ENCODE peak calls at places on chromosomes 4 and X, in four cellular contexts. S is OCI-LY7, H is MM.1S, J is heart left ventricle. W is an unnamed sample. For H3K4me1, the result is how much of the 10 kb centered on the place peaks cover.

GRCh38 chrX:48475295-48475694 is 704 bp upstream of the FTSJ1 start:
- DNase-seq in H (no peak), J (no peak), S (peak), W (no peak)

GRCh38 chr4:124181045-124181444 is 531.5 kb downstream of the ANKRD50 start:
- DNase-seq in H (no peak), J (no peak), S (no peak), W (no peak)

GRCh38 chr4:95985051-95985450 is 145.2 kb downstream of the PDHA2 start:
- DNase-seq in J (no peak), H (peak), S (no peak), W (no peak)

GRCh38 chr4:31793907-31794306 is 1073.7 kb downstream of the PCDH7 start:
- DNase-seq in J (no peak), H (no peak), S (no peak), W (no peak)

GRCh38 chr4:137156054-137156453 is 376.2 kb downstream of the PCDH18 start:
- DNase-seq in H (no peak), S (no peak), J (no peak), W (no peak)

GRCh38 chrX:133913658-133914388 is 71.6 kb downstream of the GPC3 start:
- DNase-seq in H (no peak), S (no peak), J (no peak), W (no peak)

GRCh38 chrX:8233091-8233490 is 62.0 kb upstream of the VCX2 start:
- DNase-seq in J (no peak), H (no peak), S (no peak), W (no peak)

GRCh38 chr4:169620846-169621228 is 459 bp downstream of the CLCN3 start:
- DNase-seq in J (no peak), H (peak), S (peak), W (no peak)

GRCh38 chrX:80648023-80648422 is 161.7 kb downstream of the BRWD3 start:
- DNase-seq in H (no peak), S (peak), J (no peak), W (no peak)

GRCh38 chr4:94419956-94420355 is 31.8 kb upstream of the PDLIM5 start:
- DNase-seq in H (no peak), S (no peak), J (no peak), W (no peak)

GRCh38 chr4:149836546-149836945 is 20.9 kb upstream of the IQCM start:
- DNase-seq in H (no peak), J (no peak), S (no peak), W (no peak)

GRCh38 chr4:185183622-185184281 is 20.0 kb downstream of the CFAP97 start:
- DNase-seq in S (peak), J (peak), H (peak), W (peak)

GRCh38 chrX:71671043-71671829 is 3.9 kb downstream of the LOC101059915 start:
- DNase-seq in H (no peak), J (peak), S (no peak), W (no peak)

GRCh38 chrX:68588653-68589371 is 58.7 kb upstream of the STARD8 start:
- DNase-seq in J (no peak), S (no peak), H (no peak), W (no peak)

GRCh38 chrX:51332188-51332942 is at the start of gene NUDT10:
- DNase-seq in H (no peak), J (peak), S (no peak), W (no peak)

GRCh38 chr4:30721353-30722091 is 1.4 kb downstream of the PCDH7 start:
- DNase-seq in H (no peak), S (no peak), J (peak), W (no peak)

GRCh38 chr4:76594152-76594551 is 159.1 kb downstream of the SHROOM3 start:
- DNase-seq in S (no peak), J (no peak), H (no peak), W (no peak)

GRCh38 chrX:37603938-37604409 is 32.5 kb downstream of the LANCL3 start:
- DNase-seq in H (no peak), S (no peak), J (peak), W (no peak)

GRCh38 chr4:55546633-55547460 is at the start of gene CLOCK:
- DNase-seq in S (peak), J (peak), H (peak), W (peak)

GRCh38 chr4:65195002-65195401 is 475.3 kb downstream of the EPHA5 start:
- DNase-seq in J (no peak), H (no peak), S (no peak), W (no peak)

GRCh38 chr4:176002007-176002623 is 63.5 kb upstream of the WDR17 start:
- DNase-seq in H (peak), S (peak), J (peak), W (no peak)

GRCh38 chr4:162565730-162566129 is 401.9 kb upstream of the FSTL5 start:
- DNase-seq in J (no peak), H (no peak), S (no peak), W (no peak)

GRCh38 chrX:32985544-32985943 is 225.8 kb downstream of the DMD start:
- DNase-seq in J (no peak), H (no peak), S (no peak), W (no peak)

GRCh38 chrX:103734125-103734760 is 23.5 kb downstream of the TMEM31 start:
- DNase-seq in S (no peak), J (no peak), H (peak), W (no peak)

GRCh38 chr4:160580581-160580980 is 1477.7 kb downstream of the RAPGEF2 start:
- DNase-seq in H (no peak), J (no peak), S (no peak), W (no peak)

GRCh38 chrX:53087378-53087777 is 5.2 kb downstream of the TSPYL2 start:
- DNase-seq in J (no peak), H (no peak), S (no peak), W (no peak)

GRCh38 chrX:46904626-46905025 is 7.6 kb upstream of the JADE3 start:
- DNase-seq in J (no peak), S (no peak), H (no peak), W (no peak)

GRCh38 chrX:105553118-105553517 is 269.2 kb upstream of the NRK start:
- DNase-seq in S (no peak), J (no peak), H (no peak), W (no peak)

GRCh38 chr4:155616112-155616511 is 50.5 kb upstream of the GUCY1A1 start:
- DNase-seq in J (no peak), H (no peak), S (no peak), W (no peak)

GRCh38 chr4:82823062-82823461 is 24.5 kb upstream of the SCD5 start:
- DNase-seq in J (no peak), S (no peak), H (no peak), W (no peak)

DNA sequence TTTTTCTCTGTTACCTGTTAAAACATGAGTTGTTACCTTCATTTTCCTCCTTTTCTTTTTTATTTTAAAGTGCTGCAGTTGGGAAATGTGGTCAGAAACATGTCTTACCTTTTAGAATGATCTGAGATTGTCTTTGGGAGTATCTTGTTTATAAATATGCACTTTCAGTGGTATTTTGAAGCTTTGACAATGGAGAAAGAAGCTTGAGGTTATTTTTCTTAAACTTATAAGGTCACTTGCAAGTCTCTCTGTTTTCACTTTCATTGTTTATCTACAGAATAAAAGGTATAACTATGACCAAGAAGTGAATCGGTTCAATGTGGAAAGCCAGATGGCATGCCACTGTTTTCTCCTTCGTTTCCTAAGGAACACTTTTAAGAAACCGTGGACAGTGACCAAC is 167.5 kb upstream of the SLC7A11 start:
- DNase-seq in J (no peak), H (peak), S (no peak), W (no peak)
- H3K4me1 ChIP-seq in J (under half), H (under half), S (under half), W (under half)

DNA sequence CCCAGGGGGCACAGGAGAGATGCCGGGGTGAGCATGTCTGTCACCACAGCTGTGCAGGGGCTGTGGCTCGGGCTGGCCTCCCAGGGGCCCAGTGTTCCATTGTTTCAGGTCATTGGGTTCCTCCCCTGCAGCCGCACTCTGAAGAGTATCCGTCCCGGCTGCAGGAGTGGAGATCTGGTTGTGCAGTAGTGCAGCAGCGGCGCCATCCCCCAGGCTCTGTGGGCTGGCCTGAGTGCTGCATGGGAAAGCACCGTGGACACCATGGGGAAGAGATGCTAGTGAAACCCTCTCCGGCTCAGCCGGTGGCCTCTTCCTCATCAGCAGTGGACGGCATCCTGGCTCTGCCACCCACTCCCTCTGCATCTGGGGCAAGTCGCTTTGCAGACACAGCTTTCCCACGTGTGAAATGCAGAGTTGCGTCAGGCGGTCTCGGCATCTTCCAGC is 29.2 kb downstream of the TBC1D14 start:
- DNase-seq in J (peak), H (no peak), S (no peak), W (no peak)
- H3K4me1 ChIP-seq in J (under half), H (under half), S (half or more), W (under half)

DNA sequence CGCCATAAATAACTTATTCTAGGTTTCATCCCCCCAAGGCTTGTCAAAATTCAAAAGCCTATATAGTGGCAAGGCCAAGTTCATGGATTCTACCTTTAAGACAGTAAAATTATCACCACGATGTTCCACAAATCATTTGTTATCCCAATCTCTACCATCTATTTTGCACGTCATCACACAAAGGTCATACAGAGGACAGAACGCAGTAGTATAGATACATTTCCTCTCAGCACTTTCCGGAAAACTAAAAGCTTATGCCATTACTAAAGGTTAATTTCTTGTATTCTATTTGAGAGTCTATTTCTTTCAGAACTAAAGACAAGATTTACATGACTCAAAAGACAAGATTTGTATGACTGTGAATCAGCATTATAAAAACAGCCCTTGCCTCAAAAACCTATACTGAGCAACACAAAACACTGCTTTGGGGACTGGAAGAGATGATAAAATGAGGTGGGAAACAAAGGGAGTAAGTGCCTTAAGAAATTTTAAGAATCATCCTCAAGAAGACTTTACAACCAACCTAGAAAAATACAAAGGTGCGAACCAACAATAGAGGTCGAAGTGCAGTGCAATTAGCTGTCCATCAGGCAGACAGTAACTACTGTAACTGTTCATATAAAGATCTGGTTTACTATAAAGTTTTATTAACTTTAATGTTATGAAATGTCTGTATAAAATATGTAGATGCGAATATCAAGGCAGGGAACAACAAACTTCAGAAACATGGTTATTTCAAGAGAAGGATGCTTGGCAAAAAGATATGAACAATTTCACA is 7.6 kb downstream of the UBE2D3 start:
- DNase-seq in H (no peak), J (no peak), S (no peak), W (no peak)
- H3K4me1 ChIP-seq in H (under half), J (half or more), S (half or more), W (under half)

DNA sequence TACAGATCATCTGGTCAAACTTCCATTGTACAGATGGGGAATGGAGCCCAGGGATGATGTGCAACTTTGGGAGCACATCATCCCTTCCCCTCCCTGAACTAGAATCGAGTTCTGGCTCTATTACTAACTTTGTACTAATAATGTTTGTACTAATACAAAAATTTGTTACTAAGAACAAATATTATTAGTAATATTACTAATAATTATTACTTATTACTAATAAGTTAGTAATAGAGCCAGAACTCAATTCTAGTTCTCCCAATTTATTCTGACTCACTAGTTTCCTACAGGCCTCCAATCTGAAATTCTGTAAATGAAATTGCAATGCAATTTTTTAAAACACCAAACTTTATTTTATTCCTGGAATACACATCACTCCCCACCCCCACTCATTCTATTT is 47.9 kb upstream of the CD40LG start:
- DNase-seq in J (no peak), H (no peak), S (no peak), W (no peak)
- H3K4me1 ChIP-seq in J (under half), H (under half), S (under half), W (under half)

GRCh38 chrX:24167719-24168472 is 18.4 kb downstream of the ZFX start:
- DNase-seq in J (no peak), S (peak), H (no peak), W (no peak)
- H3K4me1 ChIP-seq in J (under half), S (under half), H (under half), W (under half)

DNA sequence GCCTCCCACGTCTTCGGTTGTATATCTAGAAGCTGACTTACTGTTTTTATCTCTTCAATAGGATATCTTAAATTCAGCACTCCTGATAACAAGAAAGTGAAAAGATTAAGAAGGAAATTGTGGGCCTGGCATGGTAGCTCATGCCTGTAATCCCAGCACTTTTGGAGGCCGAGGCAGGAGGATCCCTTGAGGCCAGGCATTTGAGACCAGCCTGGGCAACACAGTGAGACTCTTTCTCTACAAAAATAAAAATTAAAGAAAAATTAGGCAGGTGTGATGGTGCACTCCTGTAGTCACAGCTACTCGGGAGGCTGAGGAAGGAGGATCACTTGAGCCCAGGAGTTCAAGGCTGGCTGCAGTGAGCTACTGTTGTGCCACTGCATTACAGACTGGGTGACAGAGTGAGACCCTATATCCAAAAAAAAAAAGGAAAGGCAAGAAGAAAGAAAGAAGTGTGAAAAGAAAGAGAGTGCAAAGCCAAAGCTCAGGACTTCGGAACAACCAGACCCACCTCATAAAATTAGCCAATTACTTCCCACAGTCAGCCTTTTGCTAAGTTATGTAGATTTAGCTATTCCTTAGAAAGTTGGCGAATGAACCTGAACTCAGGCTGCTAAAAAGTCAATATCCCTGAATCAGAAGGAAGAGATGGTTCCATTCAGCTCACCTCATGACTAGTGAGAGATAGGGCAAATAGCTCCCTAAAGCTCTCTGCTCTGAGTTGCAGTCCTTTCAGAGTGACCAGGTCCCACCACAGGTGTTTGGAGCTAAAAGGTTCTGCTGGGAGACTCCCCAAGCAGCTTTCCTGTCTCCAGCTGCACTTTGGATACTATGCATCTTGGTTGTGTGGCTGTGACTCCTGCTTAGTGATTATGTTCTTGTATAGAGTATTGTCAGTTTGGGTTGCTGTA is 9.2 kb downstream of the FGG start:
- DNase-seq in J (no peak), S (no peak), H (no peak), W (no peak)
- H3K4me1 ChIP-seq in J (under half), S (under half), H (under half), W (under half)

DNA sequence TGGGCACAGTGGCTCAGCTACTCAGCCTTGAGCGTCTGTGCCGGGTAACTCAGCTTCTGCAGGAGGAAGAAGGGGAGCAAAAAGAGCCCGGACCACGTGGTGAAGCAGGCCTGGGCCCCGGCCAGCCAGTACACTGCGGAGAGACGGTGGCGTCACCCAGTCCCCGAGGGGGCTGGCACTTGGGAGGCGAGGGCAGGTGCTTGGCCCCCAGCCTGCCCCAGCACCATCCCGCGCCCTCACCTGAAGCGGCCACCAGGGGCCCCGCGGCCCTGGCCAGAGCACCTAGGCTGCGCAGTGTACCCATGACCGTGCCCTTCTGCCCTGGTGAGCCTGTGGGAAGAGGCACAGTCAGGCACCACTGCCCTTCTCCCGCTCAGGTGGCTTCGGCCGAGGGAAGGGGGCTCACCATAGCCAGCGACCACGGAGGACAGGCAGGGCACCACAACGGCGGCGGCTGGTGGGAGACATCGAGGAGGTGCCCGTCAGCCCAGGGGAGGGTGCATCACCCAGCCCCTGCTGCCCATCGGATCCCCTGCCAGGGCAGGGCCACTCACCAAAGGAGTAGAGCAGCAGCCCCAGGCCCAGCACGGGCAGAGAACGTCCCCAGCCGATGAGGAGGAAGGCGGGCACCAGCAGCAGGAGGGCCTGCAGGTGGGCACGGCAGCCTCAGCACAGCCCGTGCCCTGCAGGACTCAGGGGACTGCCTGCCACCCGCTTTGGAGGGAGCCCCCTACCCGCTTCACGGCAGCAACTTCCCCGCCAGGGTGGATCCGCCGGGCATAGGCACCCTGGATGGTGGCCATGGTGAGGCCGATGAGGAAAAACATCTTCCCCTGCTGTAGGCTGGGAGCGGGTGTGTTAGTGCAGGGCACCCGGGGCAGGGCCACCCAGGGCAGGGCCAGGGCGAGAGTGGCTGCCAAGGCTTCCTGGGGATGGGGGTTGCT is 32.1 kb downstream of the NOP14 start:
- DNase-seq in J (no peak), S (no peak), H (no peak), W (no peak)
- H3K4me1 ChIP-seq in J (under half), S (under half), H (under half), W (under half)

W was measured in effector memory CD4-positive, alpha-beta T cell.